ENCODE peak calls at places on chromosomes 6 and 20, in seven cellular contexts. F is neuronal stem cell, H is mesenchymal stem cell, P is IMR-90, D is H1, O is trophoblast cell, G is mesendoderm. B is an unnamed sample.
A peak's percentile ranks its signal among the peaks of the same experiment; 100 is the strongest.

GRCh38 chr6:109082178-109082577 is 12.5 kb downstream of the SESN1 start:
- DNase-seq in H (peak; percentile 27), F (no peak), G (peak; percentile 30), P (peak; percentile 69), O (peak; percentile 7), D (no peak), B (no peak)

GRCh38 chr20:62355527-62356142 is 11.5 kb downstream of the LAMA5 start:
- DNase-seq in G (peak; percentile 71), F (no peak), D (no peak), O (no peak), H (peak; percentile 51), P (no peak), B (no peak)

GRCh38 chr6:157710604-157711003 is 112.4 kb upstream of the SNX9 start:
- DNase-seq in H (peak; percentile 31), G (no peak), F (no peak), P (no peak), O (no peak), D (no peak), B (no peak)

GRCh38 chr6:134358320-134358719 is 40.4 kb upstream of the SGK1 start:
- DNase-seq in P (peak; percentile 85), H (peak; percentile 62), F (no peak), O (peak; percentile 94), D (no peak), G (no peak), B (no peak)

GRCh38 chr6:56767435-56767834 is 124.7 kb upstream of the DST start:
- DNase-seq in O (no peak), G (no peak), F (no peak), P (no peak), D (no peak), H (no peak), B (no peak)

GRCh38 chr20:63520939-63521601 is 505 bp downstream of the PPDPF start:
- DNase-seq in P (peak; percentile 53), G (peak; percentile 73), D (peak; percentile 79), H (peak; percentile 58), O (no peak), F (peak; percentile 70), B (peak; percentile 54)

GRCh38 chr6:86856937-86857563 is 80.3 kb upstream of the HTR1E start:
- DNase-seq in D (peak; percentile 56), P (peak; percentile 28), G (peak; percentile 72), O (peak; percentile 40), H (peak; percentile 31), F (peak; percentile 41), B (no peak)

GRCh38 chr6:107411161-107411560 is 48.2 kb downstream of the PDSS2 start:
- DNase-seq in D (no peak), P (no peak), F (no peak), H (no peak), O (no peak), G (no peak), B (no peak)

GRCh38 chr6:170444056-170444505 is 109.0 kb downstream of the PSMB1 start:
- DNase-seq in P (no peak), H (no peak), F (no peak), O (no peak), D (no peak), G (no peak), B (peak; percentile 16)

GRCh38 chr6:167547751-167548150 is 222.9 kb downstream of the TTLL2 start:
- DNase-seq in G (peak; percentile 12), P (no peak), O (peak; percentile 19), F (no peak), D (no peak), H (peak; percentile 26), B (no peak)

GRCh38 chr20:354298-354977 is 7.5 kb downstream of the NRSN2 start:
- DNase-seq in G (peak; percentile 84), P (peak; percentile 67), O (peak; percentile 53), F (peak; percentile 69), D (peak; percentile 92), H (peak; percentile 82), B (peak; percentile 78)

GRCh38 chr20:61186771-61187170 is 65.3 kb upstream of the CDH4 start:
- DNase-seq in G (no peak), P (peak; percentile 42), H (peak; percentile 64), O (no peak), F (no peak), D (no peak), B (no peak)

GRCh38 chr20:30511322-30512030 is 746.0 kb upstream of the DEFB115 start:
- DNase-seq in P (no peak), O (no peak), H (no peak), F (no peak), D (no peak), G (no peak), B (no peak)

GRCh38 chr20:61935926-61936700 is 129.6 kb downstream of the TAF4 start:
- DNase-seq in F (no peak), D (peak; percentile 38), G (no peak), O (no peak), H (no peak), P (no peak), B (no peak)

GRCh38 chr6:34384305-34385153 is 7.9 kb downstream of the NUDT3 start:
- DNase-seq in H (peak; percentile 52), P (no peak), G (no peak), O (no peak), F (no peak), D (no peak), B (no peak)

GRCh38 chr20:6626805-6627204 is 140.7 kb upstream of the BMP2 start:
- DNase-seq in D (peak; percentile 59), G (peak; percentile 85), F (no peak), H (no peak), P (no peak), O (no peak), B (peak; percentile 57)

GRCh38 chr20:1422756-1423155 is 29.9 kb upstream of the FKBP1A start:
- DNase-seq in O (peak; percentile 88), F (no peak), P (peak; percentile 30), G (peak; percentile 90), H (no peak), D (no peak), B (no peak)

GRCh38 chr6:67933278-67933677 is 701.8 kb upstream of the ADGRB3 start:
- DNase-seq in O (no peak), F (no peak), P (no peak), H (no peak), G (peak; percentile 72), D (peak; percentile 49), B (peak; percentile 55)

GRCh38 chr20:9886227-9886626 is 47.4 kb upstream of the PAK5 start:
- DNase-seq in F (no peak), O (no peak), P (peak; percentile 0), G (no peak), H (no peak), D (no peak), B (no peak)

GRCh38 chr6:5763871-5764270 is 242.9 kb downstream of the NRN1 start:
- DNase-seq in O (no peak), P (peak; percentile 8), H (no peak), F (no peak), D (no peak), G (no peak), B (no peak)

GRCh38 chr6:154474636-154475428 is 35.7 kb downstream of the CNKSR3 start:
- DNase-seq in O (peak; percentile 14), P (peak; percentile 84), F (no peak), H (peak; percentile 90), D (no peak), G (no peak), B (no peak)

GRCh38 chr6:31834367-31834703 is 6.8 kb downstream of the HSPA1B start:
- DNase-seq in P (peak; percentile 84), H (peak; percentile 89), F (no peak), D (peak; percentile 87), O (peak; percentile 79), G (peak; percentile 92), B (peak; percentile 86)

GRCh38 chr6:39243809-39244208 is 14.5 kb upstream of the KCNK5 start:
- DNase-seq in D (no peak), P (no peak), G (no peak), F (no peak), H (no peak), O (no peak), B (no peak)

GRCh38 chr6:7401103-7401502 is 11.5 kb downstream of the RIOK1 start:
- DNase-seq in P (peak; percentile 25), H (peak; percentile 6), G (no peak), F (no peak), O (no peak), D (no peak), B (no peak)
- H3K18ac ChIP-seq in P (no peak overlapping the region), H (no peak overlapping the region), G (no peak overlapping the region), F (no peak overlapping the region), O (no peak overlapping the region), D (no peak overlapping the region), B (no peak overlapping the region)

GRCh38 chr6:18488004-18488403 is 100.9 kb downstream of the RNF144B start:
- DNase-seq in P (no peak), F (no peak), O (no peak), G (no peak), D (no peak), H (no peak), B (no peak)
- H2AK5ac ChIP-seq in P (no peak overlapping the region), F (no peak overlapping the region), O (no peak overlapping the region), G (no peak overlapping the region), D (no peak overlapping the region), H (peak overlapping the region; percentile 78), B (no peak overlapping the region)

GRCh38 chr6:125807293-125807692 is 16.5 kb downstream of the NCOA7 start:
- DNase-seq in F (no peak), D (no peak), O (no peak), P (no peak), H (no peak), G (no peak), B (no peak)

GRCh38 chr6:125809771-125810315 is 19.1 kb downstream of the NCOA7 start:
- DNase-seq in F (no peak), D (no peak), G (no peak), P (no peak), H (no peak), O (no peak), B (no peak)

GRCh38 chr6:125808060-125808459 is 17.3 kb downstream of the NCOA7 start:
- DNase-seq in O (peak; percentile 65), H (no peak), P (no peak), D (no peak), F (no peak), G (peak; percentile 71), B (no peak)

GRCh38 chr6:125806813-125807212 is 16.1 kb downstream of the NCOA7 start:
- DNase-seq in P (no peak), D (no peak), F (no peak), O (no peak), G (no peak), H (no peak), B (no peak)

GRCh38 chr6:125808591-125808990 is 17.8 kb downstream of the NCOA7 start:
- DNase-seq in F (no peak), G (no peak), H (no peak), D (no peak), P (no peak), O (no peak), B (no peak)
- H3K18ac ChIP-seq in F (no peak overlapping the region), G (no peak overlapping the region), H (no peak overlapping the region), D (no peak overlapping the region), P (no peak overlapping the region), O (no peak overlapping the region), B (no peak overlapping the region)

DNA sequence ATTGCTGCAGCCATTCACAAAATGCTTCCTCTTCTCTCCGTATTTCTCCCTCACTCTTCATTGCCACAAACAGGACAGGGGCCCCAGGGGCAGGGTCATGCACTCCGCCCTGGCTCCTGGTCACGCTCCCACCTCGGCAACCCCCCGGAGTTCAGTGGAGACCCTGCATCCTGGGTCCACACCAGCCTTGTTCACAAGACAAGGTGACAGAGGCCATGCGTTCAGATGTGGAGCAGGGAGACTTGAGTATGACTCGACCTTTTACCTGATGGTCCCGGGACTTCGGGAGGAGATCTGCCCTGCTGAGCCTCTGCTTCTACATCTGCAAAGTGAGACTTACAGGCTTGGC is 49.4 kb downstream of the ANKRD60 start:
- DNase-seq in H (no peak), F (no peak), D (no peak), P (no peak), O (no peak), G (no peak), B (no peak)
- H2AK5ac ChIP-seq in H (no peak overlapping the region), F (no peak overlapping the region), D (no peak overlapping the region), P (no peak overlapping the region), O (no peak overlapping the region), G (no peak overlapping the region), B (no peak overlapping the region)

B was measured in H9.